ENCODE peak calls at places on chromosomes 11 and 22, in five cellular contexts. One of them, this sample, is unnamed.
A peak's percentile ranks its signal among the peaks of the same experiment; 100 is the strongest.

GRCh38 chr11:35305670-35306382 is 113.5 kb downstream of the SLC1A2 start:
- DNase-seq in NCI-H2227 treated with DMSO at 0.1 percent for 48 hours: peak; percentile 33
- DNase-seq in WERI-Rb-1: peak; percentile 16
- DNase-seq in PC-9: no peak
- DNase-seq in activated T-cell treated with anti-CD3 and anti-CD28 coated beads for 1 hour: peak; percentile 13
- DNase-seq in this sample: no peak

GRCh38 chr11:69292221-69292648 is 1.7 kb upstream of the MYEOV start:
- DNase-seq in NCI-H2227 treated with DMSO at 0.1 percent for 48 hours: no peak
- DNase-seq in WERI-Rb-1: peak; percentile 23
- DNase-seq in PC-9: no peak
- DNase-seq in activated T-cell treated with anti-CD3 and anti-CD28 coated beads for 1 hour: peak; percentile 42
- DNase-seq in this sample: no peak

GRCh38 chr11:32448232-32448631 is 12.9 kb upstream of the WT1 start:
- DNase-seq in NCI-H2227 treated with DMSO at 0.1 percent for 48 hours: no peak
- DNase-seq in WERI-Rb-1: no peak
- DNase-seq in PC-9: no peak
- DNase-seq in activated T-cell treated with anti-CD3 and anti-CD28 coated beads for 1 hour: no peak
- DNase-seq in this sample: no peak

GRCh38 chr22:49632199-49633009 is 195.3 kb downstream of the BRD1 start:
- DNase-seq in NCI-H2227 treated with DMSO at 0.1 percent for 48 hours: peak; percentile 30
- DNase-seq in WERI-Rb-1: peak; percentile 80
- DNase-seq in PC-9: peak; percentile 57
- DNase-seq in activated T-cell treated with anti-CD3 and anti-CD28 coated beads for 1 hour: no peak
- DNase-seq in this sample: no peak

GRCh38 chr11:5600374-5600851 is 4.0 kb downstream of the TRIM6 start:
- DNase-seq in NCI-H2227 treated with DMSO at 0.1 percent for 48 hours: peak; percentile 63
- DNase-seq in WERI-Rb-1: peak; percentile 59
- DNase-seq in PC-9: no peak
- DNase-seq in activated T-cell treated with anti-CD3 and anti-CD28 coated beads for 1 hour: peak; percentile 42
- DNase-seq in this sample: peak; percentile 44

GRCh38 chr11:66934971-66935779 is 23.0 kb downstream of the PC start:
- DNase-seq in NCI-H2227 treated with DMSO at 0.1 percent for 48 hours: no peak
- DNase-seq in WERI-Rb-1: no peak
- DNase-seq in PC-9: no peak
- DNase-seq in activated T-cell treated with anti-CD3 and anti-CD28 coated beads for 1 hour: no peak
- DNase-seq in this sample: no peak

GRCh38 chr22:45008853-45009751 is 703 bp downstream of the PHF21B start:
- DNase-seq in NCI-H2227 treated with DMSO at 0.1 percent for 48 hours: no peak
- DNase-seq in WERI-Rb-1: peak; percentile 54
- DNase-seq in PC-9: no peak
- DNase-seq in activated T-cell treated with anti-CD3 and anti-CD28 coated beads for 1 hour: no peak
- DNase-seq in this sample: no peak

GRCh38 chr11:876550-876949 is 33.9 kb downstream of the TSPAN4 start:
- DNase-seq in NCI-H2227 treated with DMSO at 0.1 percent for 48 hours: no peak
- DNase-seq in WERI-Rb-1: no peak
- DNase-seq in PC-9: no peak
- DNase-seq in activated T-cell treated with anti-CD3 and anti-CD28 coated beads for 1 hour: no peak
- DNase-seq in this sample: no peak

GRCh38 chr22:36193577-36193976 is 8.0 kb downstream of the APOL4 start:
- DNase-seq in NCI-H2227 treated with DMSO at 0.1 percent for 48 hours: no peak
- DNase-seq in WERI-Rb-1: no peak
- DNase-seq in PC-9: no peak
- DNase-seq in activated T-cell treated with anti-CD3 and anti-CD28 coated beads for 1 hour: no peak
- DNase-seq in this sample: no peak

GRCh38 chr11:122491486-122491885 is 164.0 kb upstream of the UBASH3B start:
- DNase-seq in NCI-H2227 treated with DMSO at 0.1 percent for 48 hours: no peak
- DNase-seq in WERI-Rb-1: no peak
- DNase-seq in PC-9: no peak
- DNase-seq in activated T-cell treated with anti-CD3 and anti-CD28 coated beads for 1 hour: no peak
- DNase-seq in this sample: peak; percentile 62

GRCh38 chr11:30107899-30108298 is 91.1 kb upstream of the KCNA4 start:
- DNase-seq in NCI-H2227 treated with DMSO at 0.1 percent for 48 hours: no peak
- DNase-seq in WERI-Rb-1: no peak
- DNase-seq in PC-9: no peak
- DNase-seq in activated T-cell treated with anti-CD3 and anti-CD28 coated beads for 1 hour: no peak
- DNase-seq in this sample: peak; percentile 14

GRCh38 chr11:66543263-66544107 is 2.4 kb downstream of the ZDHHC24 start:
- DNase-seq in NCI-H2227 treated with DMSO at 0.1 percent for 48 hours: peak; percentile 36
- DNase-seq in WERI-Rb-1: peak; percentile 89
- DNase-seq in PC-9: no peak
- DNase-seq in activated T-cell treated with anti-CD3 and anti-CD28 coated beads for 1 hour: peak; percentile 45
- DNase-seq in this sample: no peak

GRCh38 chr11:12042215-12042676 is 33.8 kb upstream of the DKK3 start:
- DNase-seq in NCI-H2227 treated with DMSO at 0.1 percent for 48 hours: no peak
- DNase-seq in WERI-Rb-1: no peak
- DNase-seq in PC-9: no peak
- DNase-seq in activated T-cell treated with anti-CD3 and anti-CD28 coated beads for 1 hour: no peak
- DNase-seq in this sample: peak; percentile 91

GRCh38 chr11:115663790-115664189 is 159.6 kb upstream of the CADM1 start:
- DNase-seq in NCI-H2227 treated with DMSO at 0.1 percent for 48 hours: no peak
- DNase-seq in WERI-Rb-1: no peak
- DNase-seq in PC-9: no peak
- DNase-seq in activated T-cell treated with anti-CD3 and anti-CD28 coated beads for 1 hour: no peak
- DNase-seq in this sample: no peak

GRCh38 chr22:27627444-27627833 is 174.1 kb downstream of the MN1 start:
- DNase-seq in NCI-H2227 treated with DMSO at 0.1 percent for 48 hours: no peak
- DNase-seq in WERI-Rb-1: no peak
- DNase-seq in PC-9: no peak
- DNase-seq in activated T-cell treated with anti-CD3 and anti-CD28 coated beads for 1 hour: no peak
- DNase-seq in this sample: no peak

GRCh38 chr11:113446938-113447337 is 28.3 kb downstream of the DRD2 start:
- DNase-seq in NCI-H2227 treated with DMSO at 0.1 percent for 48 hours: no peak
- DNase-seq in WERI-Rb-1: peak; percentile 50
- DNase-seq in PC-9: peak; percentile 30
- DNase-seq in activated T-cell treated with anti-CD3 and anti-CD28 coated beads for 1 hour: no peak
- DNase-seq in this sample: peak; percentile 88

GRCh38 chr22:33328789-33329296 is 270.7 kb upstream of the SYN3 start:
- DNase-seq in NCI-H2227 treated with DMSO at 0.1 percent for 48 hours: no peak
- DNase-seq in WERI-Rb-1: peak; percentile 12
- DNase-seq in PC-9: peak; percentile 18
- DNase-seq in activated T-cell treated with anti-CD3 and anti-CD28 coated beads for 1 hour: no peak
- DNase-seq in this sample: peak; percentile 72

GRCh38 chr11:2399488-2400068 is 972 bp upstream of the TSSC4 start:
- DNase-seq in NCI-H2227 treated with DMSO at 0.1 percent for 48 hours: no peak
- DNase-seq in WERI-Rb-1: peak; percentile 35
- DNase-seq in PC-9: peak; percentile 22
- DNase-seq in activated T-cell treated with anti-CD3 and anti-CD28 coated beads for 1 hour: no peak
- DNase-seq in this sample: no peak

GRCh38 chr11:31821779-31822574 is 10.9 kb upstream of the PAX6 start:
- DNase-seq in NCI-H2227 treated with DMSO at 0.1 percent for 48 hours: no peak
- DNase-seq in WERI-Rb-1: no peak
- DNase-seq in PC-9: no peak
- DNase-seq in activated T-cell treated with anti-CD3 and anti-CD28 coated beads for 1 hour: no peak
- DNase-seq in this sample: no peak

GRCh38 chr11:30710216-30710615 is 124.1 kb upstream of the MPPED2 start:
- DNase-seq in NCI-H2227 treated with DMSO at 0.1 percent for 48 hours: no peak
- DNase-seq in WERI-Rb-1: no peak
- DNase-seq in PC-9: no peak
- DNase-seq in activated T-cell treated with anti-CD3 and anti-CD28 coated beads for 1 hour: no peak
- DNase-seq in this sample: no peak

GRCh38 chr11:72251614-72252013 is 7.6 kb upstream of the PHOX2A start:
- DNase-seq in NCI-H2227 treated with DMSO at 0.1 percent for 48 hours: no peak
- DNase-seq in WERI-Rb-1: no peak
- DNase-seq in PC-9: no peak
- DNase-seq in activated T-cell treated with anti-CD3 and anti-CD28 coated beads for 1 hour: no peak
- DNase-seq in this sample: no peak

GRCh38 chr11:9901931-9902330 is 238.1 kb downstream of the SWAP70 start:
- DNase-seq in NCI-H2227 treated with DMSO at 0.1 percent for 48 hours: no peak
- DNase-seq in WERI-Rb-1: no peak
- DNase-seq in PC-9: no peak
- DNase-seq in activated T-cell treated with anti-CD3 and anti-CD28 coated beads for 1 hour: no peak
- DNase-seq in this sample: no peak

GRCh38 chr11:1917523-1918435 is 1.7 kb upstream of the TNNT3 start:
- DNase-seq in NCI-H2227 treated with DMSO at 0.1 percent for 48 hours: no peak
- DNase-seq in WERI-Rb-1: no peak
- DNase-seq in PC-9: no peak
- DNase-seq in activated T-cell treated with anti-CD3 and anti-CD28 coated beads for 1 hour: no peak
- DNase-seq in this sample: no peak